ENCODE peak calls at places on chromosomes 11 and 22, in five cellular contexts. B, L, D, W and R are unnamed samples.

GRCh38 chr11:77086521-77087472 is 15.8 kb upstream of the OMP start:
- DNase-seq in B (no peak), L (no peak), D (no peak), W (no peak), R (no peak)

GRCh38 chr11:33635161-33635560 is 65.5 kb downstream of the C11orf91 start:
- DNase-seq in B (no peak), L (no peak), D (no peak), W (no peak), R (no peak)

GRCh38 chr11:30567148-30567547 is 19.0 kb downstream of the MPPED2 start:
- DNase-seq in B (no peak), L (no peak), D (no peak), W (no peak), R (no peak)

GRCh38 chr11:9180784-9181183 is 84.4 kb downstream of the DENND5A start:
- DNase-seq in B (no peak), L (no peak), D (no peak), W (no peak), R (no peak)

GRCh38 chr11:76591416-76591815 is 79.1 kb downstream of the LRRC32 start:
- DNase-seq in B (no peak), L (no peak), D (no peak), W (no peak), R (no peak)

GRCh38 chr11:131504199-131504949 is 134.0 kb downstream of the NTM start:
- DNase-seq in B (peak), L (no peak), D (no peak), W (no peak), R (peak)

GRCh38 chr11:11415786-11416390 is 62.8 kb upstream of the CSNK2A3 start:
- DNase-seq in B (no peak), L (no peak), D (no peak), W (no peak), R (no peak)

GRCh38 chr11:83051760-83052671 is 19.7 kb downstream of the RAB30 start:
- DNase-seq in B (no peak), L (no peak), D (no peak), W (no peak), R (no peak)

GRCh38 chr11:111775024-111775710 is 9.0 kb upstream of the PPP2R1B start:
- DNase-seq in B (no peak), L (no peak), D (no peak), W (no peak), R (no peak)

GRCh38 chr11:12787847-12788246 is 113.6 kb downstream of the TEAD1 start:
- DNase-seq in B (no peak), L (no peak), D (no peak), W (no peak), R (no peak)

GRCh38 chr11:44637477-44637876 is 72.0 kb downstream of the CD82 start:
- DNase-seq in B (no peak), L (no peak), D (no peak), W (no peak), R (no peak)

GRCh38 chr22:47053013-47053864 is 290.8 kb downstream of the TBC1D22A start:
- DNase-seq in B (no peak), L (no peak), D (no peak), W (no peak), R (no peak)

GRCh38 chr11:64598106-64598796 is 7.2 kb downstream of the SLC22A12 start:
- DNase-seq in B (no peak), L (no peak), D (no peak), W (no peak), R (no peak)

GRCh38 chr11:65585396-65586246 is 9.8 kb downstream of the EHBP1L1 start:
- DNase-seq in B (no peak), L (no peak), D (no peak), W (no peak), R (no peak)

GRCh38 chr22:47967841-47968240 is 1205.4 kb downstream of the TBC1D22A start:
- DNase-seq in B (no peak), L (no peak), D (no peak), W (no peak), R (no peak)

GRCh38 chr11:7501251-7501650 is 12.5 kb upstream of the PPFIBP2 start:
- DNase-seq in B (no peak), L (no peak), D (no peak), W (no peak), R (no peak)

GRCh38 chr11:103779054-103779453 is 257.4 kb upstream of the DDI1 start:
- DNase-seq in B (no peak), L (no peak), D (no peak), W (no peak), R (no peak)

GRCh38 chr11:75147875-75148263 is 3.0 kb upstream of the SLCO2B1 start:
- DNase-seq in B (no peak), L (no peak), D (no peak), W (no peak), R (no peak)

GRCh38 chr11:133753150-133753549 is 92.2 kb downstream of the SPATA19 start:
- DNase-seq in B (no peak), L (no peak), D (no peak), W (no peak), R (no peak)

GRCh38 chr11:69500285-69501120 is 19.0 kb downstream of the LINC01488 start:
- DNase-seq in B (no peak), L (no peak), D (no peak), W (no peak), R (no peak)

GRCh38 chr11:116782728-116783127 is 5.1 kb downstream of the ZPR1 start:
- DNase-seq in B (no peak), L (no peak), D (no peak), W (no peak), R (no peak)

GRCh38 chr11:87223816-87224215 is 186.1 kb downstream of the TMEM135 start:
- DNase-seq in B (no peak), L (no peak), D (no peak), W (no peak), R (no peak)

GRCh38 chr11:396511-396947 is 2.5 kb downstream of the PKP3 start:
- DNase-seq in B (no peak), L (no peak), D (no peak), W (no peak), R (no peak)

GRCh38 chr11:114163830-114164401 is 104.4 kb downstream of the ZBTB16 start:
- DNase-seq in B (no peak), L (no peak), D (no peak), W (no peak), R (no peak)

GRCh38 chr22:49886346-49887073 is 31.7 kb downstream of the ALG12 start:
- DNase-seq in B (no peak), L (no peak), D (no peak), W (no peak), R (no peak)

GRCh38 chr11:3148255-3148989 is 16.7 kb downstream of the OSBPL5 start:
- DNase-seq in B (no peak), L (no peak), D (no peak), W (no peak), R (no peak)

GRCh38 chr22:46064236-46064965 is 85.9 kb upstream of the PPARA start:
- DNase-seq in B (no peak), L (no peak), D (no peak), W (no peak), R (no peak)

GRCh38 chr11:17331669-17332068 is 19.9 kb upstream of the NCR3LG1 start:
- DNase-seq in B (no peak), L (no peak), D (no peak), W (no peak), R (no peak)

GRCh38 chr11:132640952-132641351 is 891.3 kb downstream of the OPCML start:
- DNase-seq in B (no peak), L (no peak), D (no peak), W (no peak), R (no peak)

GRCh38 chr11:87422566-87422965 is 384.8 kb downstream of the TMEM135 start:
- DNase-seq in B (no peak), L (no peak), D (no peak), W (no peak), R (peak)

DNA sequence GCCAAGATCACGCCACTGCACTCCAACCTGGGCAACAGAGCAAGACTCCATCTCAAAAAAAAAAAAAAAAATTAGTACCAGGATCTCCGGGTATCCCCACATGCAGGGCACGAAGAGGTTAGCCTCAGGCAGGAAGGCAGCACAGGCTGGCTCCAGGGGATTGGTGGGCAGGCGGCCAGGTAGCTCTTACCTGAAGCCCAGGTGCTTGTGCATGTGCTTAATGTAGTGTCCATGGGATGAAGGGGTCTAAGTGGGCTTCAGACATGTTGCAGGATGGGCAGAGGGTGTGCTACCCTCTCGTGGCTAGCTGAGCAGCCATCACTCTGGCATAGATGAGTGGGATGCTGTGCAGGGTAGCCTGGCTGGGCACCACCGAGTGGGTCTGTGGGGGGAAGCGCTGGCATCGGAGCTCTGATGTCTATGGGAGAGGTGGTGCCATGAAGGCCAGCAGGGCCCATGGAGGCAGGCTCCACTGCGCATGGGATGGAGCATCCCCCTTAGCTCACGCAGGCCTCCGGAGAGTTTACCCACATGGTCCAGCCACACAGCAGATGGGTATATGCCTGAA is 11.0 kb downstream of the RFPL1 start:
- DNase-seq in B (no peak), L (no peak), D (no peak), W (no peak), R (no peak)
- H3K9ac ChIP-seq in B (no peak), L (no peak), D (no peak), W (no peak), R (no peak)

DNA sequence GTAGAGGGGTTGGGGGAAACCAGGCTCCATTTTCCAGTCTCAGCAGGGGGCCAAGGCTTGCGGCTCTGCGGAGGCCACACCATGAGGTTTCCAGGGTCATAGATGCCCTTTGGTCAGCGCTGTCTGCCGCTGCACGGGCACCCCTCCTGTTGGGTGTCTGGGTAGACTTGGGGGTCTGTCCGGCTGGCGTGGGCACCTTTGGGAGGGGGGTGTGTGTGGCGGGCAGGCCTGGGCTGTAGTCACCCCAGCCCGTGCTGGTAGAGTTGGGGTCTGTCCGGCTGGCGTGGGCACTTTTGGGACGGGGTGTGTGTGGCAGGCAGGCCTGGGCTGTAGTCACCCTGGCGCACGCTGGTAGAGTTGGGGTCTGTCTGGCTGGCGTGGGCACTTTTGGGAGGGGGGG is 18.6 kb downstream of the LSP1 start:
- DNase-seq in B (no peak), L (no peak), D (no peak), W (no peak), R (no peak)
- TF ChIP-seq ZNF274 in B (no peak), L (no peak), D (no peak), W (no peak), R (no peak)

GRCh38 chr11:105229257-105229656 is 89.7 kb upstream of the CARD18 start:
- DNase-seq in B (no peak), L (no peak), D (no peak), W (no peak), R (no peak)
- TF ChIP-seq YY1 in B (no peak), L (no peak), D (no peak), W (no peak), R (no peak)

GRCh38 chr11:119742263-119742861 is 13.4 kb upstream of the NECTIN1 start:
- DNase-seq in B (no peak), L (no peak), D (no peak), W (no peak), R (no peak)
- H3K9ac ChIP-seq in B (no peak), L (no peak), D (no peak), W (no peak), R (peak)

GRCh38 chr11:102717280-102717679 is 7.5 kb downstream of the MMP8 start:
- DNase-seq in B (no peak), L (no peak), D (no peak), W (no peak), R (no peak)

GRCh38 chr11:102712140-102712539 is 6.6 kb upstream of the MMP27 start:
- DNase-seq in B (no peak), L (no peak), D (no peak), W (no peak), R (no peak)

GRCh38 chr11:102716527-102716926 is 8.2 kb downstream of the MMP8 start:
- DNase-seq in B (no peak), L (no peak), D (no peak), W (no peak), R (no peak)
- TF ChIP-seq ZNF274 in B (no peak), L (no peak), D (no peak), W (no peak), R (no peak)

GRCh38 chr22:20212754-20213699 is 55.1 kb downstream of the RTN4R start:
- DNase-seq in B (no peak), L (no peak), D (no peak), W (no peak), R (no peak)
- TF ChIP-seq YY1 in B (no peak), L (no peak), D (no peak), W (no peak), R (no peak)

GRCh38 chr11:61731956-61732675 is 20.3 kb upstream of the MYRF start:
- DNase-seq in B (no peak), L (no peak), D (no peak), W (no peak), R (no peak)
- H3K9ac ChIP-seq in B (no peak), L (no peak), D (no peak), W (no peak), R (peak)

DNA sequence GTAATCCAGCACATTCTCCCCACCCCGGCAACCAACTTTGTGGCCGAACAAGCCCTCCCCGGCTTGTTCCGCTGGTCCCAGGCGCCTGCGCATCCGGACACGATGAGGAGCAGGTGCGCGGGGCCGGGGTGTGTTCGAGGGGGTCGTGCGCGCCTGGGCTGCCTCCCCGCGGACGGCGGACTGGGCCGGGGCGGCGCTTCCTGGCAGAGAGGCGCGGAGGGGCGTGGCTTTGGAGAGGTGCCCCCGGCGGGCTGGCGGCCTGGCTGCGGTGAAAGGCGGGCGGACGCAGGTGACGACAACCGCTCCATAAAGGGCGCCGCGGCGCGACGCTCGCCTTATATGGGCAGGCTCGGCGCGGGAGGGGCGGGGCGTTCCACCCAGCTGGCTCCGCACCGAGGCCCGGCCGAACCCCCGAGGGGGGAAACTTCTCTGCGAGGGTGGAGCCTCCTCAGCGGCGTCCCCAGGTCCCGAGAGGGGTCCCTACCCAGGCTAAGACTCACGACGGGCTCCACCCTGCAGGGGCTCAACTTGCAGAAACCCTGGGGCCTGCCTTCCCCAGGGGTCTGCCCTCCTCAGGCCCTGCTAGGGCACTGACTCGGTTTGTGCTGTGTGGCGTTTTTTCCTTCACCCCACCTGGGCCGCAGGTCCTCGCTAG is 26.4 kb downstream of the TXN2 start:
- DNase-seq in B (peak), L (peak), D (peak), W (peak), R (peak)
- TF ChIP-seq ZNF274 in B (no peak), L (no peak), D (no peak), W (no peak), R (no peak)

GRCh38 chr11:122177238-122177637 is 61.2 kb upstream of the BLID start:
- DNase-seq in B (no peak), L (no peak), D (no peak), W (no peak), R (no peak)

GRCh38 chr11:122176651-122177050 is 60.6 kb upstream of the BLID start:
- DNase-seq in B (no peak), L (no peak), D (no peak), W (no peak), R (no peak)

GRCh38 chr11:122180435-122180834 is 64.4 kb upstream of the BLID start:
- DNase-seq in B (no peak), L (peak), D (no peak), W (no peak), R (no peak)

GRCh38 chr11:122179966-122180365 is 64.0 kb upstream of the BLID start:
- DNase-seq in B (no peak), L (no peak), D (no peak), W (no peak), R (no peak)

DNA sequence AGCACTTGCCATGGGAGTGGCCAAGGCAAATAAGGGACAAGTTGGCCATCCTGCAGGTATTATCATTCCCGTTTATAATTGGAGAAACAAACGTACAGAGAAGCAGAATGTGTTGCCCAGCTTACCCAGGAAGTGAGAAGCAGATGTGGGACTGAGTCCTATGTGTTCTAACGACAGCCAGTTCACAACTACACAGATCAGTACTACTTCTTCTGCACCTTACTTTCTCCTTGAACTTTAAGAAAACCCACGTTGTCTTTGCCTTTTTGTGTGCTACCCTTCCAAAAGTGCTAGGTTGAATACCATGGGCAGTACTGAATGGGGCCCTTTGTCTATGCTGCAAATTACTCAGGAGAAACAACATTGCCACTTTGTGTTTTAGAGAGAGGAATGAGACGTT is 62.8 kb upstream of the BLID start:
- DNase-seq in B (no peak), L (no peak), D (no peak), W (no peak), R (no peak)
- TF ChIP-seq YY1 in B (no peak), L (no peak), D (no peak), W (no peak), R (no peak)